ENCODE peak calls at places on chromosomes 16 and 17, in six cellular contexts. T, N, Z, G, Y and S are unnamed samples.
A peak's percentile ranks its signal among the peaks of the same experiment; 100 is the strongest.

GRCh38 chr16:11437069-11437468 is 91.8 kb downstream of the RMI2 start:
- DNase-seq in Y (no peak), Z (no peak), N (no peak), G (no peak), T (no peak), S (no peak)

GRCh38 chr16:70715860-70716357 is 30.1 kb upstream of the MTSS2 start:
- DNase-seq in Y (no peak), G (no peak), N (no peak), Z (no peak), T (no peak), S (no peak)

GRCh38 chr16:9522589-9522988 is 431.1 kb downstream of the HAPSTR1 start:
- DNase-seq in T (no peak), Y (no peak), Z (no peak), N (no peak), G (no peak), S (no peak)

GRCh38 chr16:1072526-1073261 is at the start of gene SSTR5:
- DNase-seq in Y (no peak), T (no peak), G (no peak), N (no peak), Z (no peak), S (no peak)

GRCh38 chr16:50209548-50210265 is 56.6 kb downstream of the TENT4B start:
- DNase-seq in Y (no peak), Z (peak; percentile 42), T (no peak), N (no peak), G (no peak), S (no peak)

GRCh38 chr16:27591837-27592236 is 41.9 kb downstream of the KATNIP start:
- DNase-seq in T (no peak), G (no peak), Z (no peak), Y (no peak), N (no peak), S (no peak)

GRCh38 chr16:11560701-11561439 is 25.8 kb downstream of the LITAF start:
- DNase-seq in T (peak; percentile 79), Z (no peak), N (no peak), Y (peak; percentile 50), G (peak; percentile 58), S (peak; percentile 70)

GRCh38 chr17:17570207-17570797 is 21.2 kb downstream of the PEMT start:
- DNase-seq in G (peak; percentile 49), Z (peak; percentile 54), Y (no peak), N (no peak), T (no peak), S (no peak)

GRCh38 chr16:11916524-11917285 is 949 bp upstream of the GSPT1 start:
- DNase-seq in T (no peak), G (no peak), N (no peak), Y (no peak), Z (peak; percentile 78), S (no peak)

GRCh38 chr17:80795737-80796136 is 195.9 kb upstream of the CHMP6 start:
- DNase-seq in Y (no peak), Z (no peak), G (peak; percentile 61), N (no peak), T (no peak), S (peak; percentile 74)

GRCh38 chr16:87634411-87634810 is 32.1 kb downstream of the JPH3 start:
- DNase-seq in N (no peak), Z (no peak), Y (no peak), G (no peak), T (no peak), S (no peak)

GRCh38 chr16:49856741-49857330 is 924 bp upstream of the ZNF423 start:
- DNase-seq in G (peak; percentile 87), Z (peak; percentile 82), T (no peak), N (peak; percentile 76), Y (peak; percentile 64), S (peak; percentile 92)

GRCh38 chr16:72099377-72099818 is 5.8 kb downstream of the DHX38 start:
- DNase-seq in T (no peak), G (peak; percentile 34), Z (peak; percentile 53), N (no peak), Y (peak; percentile 57), S (no peak)

GRCh38 chr17:73341350-73342056 is 29.7 kb upstream of the CDC42EP4 start:
- DNase-seq in Z (no peak), G (no peak), T (no peak), Y (no peak), N (no peak), S (no peak)

GRCh38 chr16:71540-72341 is 690 bp downstream of the RHBDF1 start:
- DNase-seq in Z (peak; percentile 91), N (peak; percentile 91), G (peak; percentile 81), T (no peak), Y (peak; percentile 86), S (peak; percentile 89)

GRCh38 chr16:78896280-78896679 is 704.3 kb downstream of the MAF start:
- DNase-seq in T (no peak), Z (no peak), G (no peak), N (no peak), Y (no peak), S (no peak)

GRCh38 chr16:53415504-53415903 is 18.8 kb upstream of the RBL2 start:
- DNase-seq in Z (no peak), Y (no peak), N (no peak), G (no peak), T (no peak), S (no peak)

GRCh38 chr16:87855852-87856715 is 13.2 kb downstream of the SLC7A5 start:
- DNase-seq in T (peak; percentile 65), G (peak; percentile 31), Z (peak; percentile 67), N (peak; percentile 50), Y (peak; percentile 34), S (peak; percentile 90)

GRCh38 chr16:83913234-83913633 is 14.3 kb downstream of the MLYCD start:
- DNase-seq in T (no peak), N (no peak), Y (no peak), Z (no peak), G (peak; percentile 85), S (no peak)

GRCh38 chr17:56172517-56172982 is 19.3 kb downstream of the ANKFN1 start:
- DNase-seq in Z (no peak), G (peak; percentile 10), Y (no peak), N (no peak), T (no peak), S (no peak)

GRCh38 chr16:84136331-84137125 is 8.4 kb downstream of the HSDL1 start:
- DNase-seq in Z (no peak), G (no peak), Y (no peak), T (no peak), N (no peak), S (no peak)

GRCh38 chr16:29825145-29826044 is 5.1 kb downstream of the MVP start:
- DNase-seq in N (no peak), T (peak; percentile 53), Z (peak; percentile 70), Y (no peak), G (peak; percentile 52), S (no peak)

GRCh38 chr17:58147930-58148434 is at the start of gene OR4D1:
- DNase-seq in Z (no peak), N (no peak), T (no peak), Y (no peak), G (no peak), S (no peak)

DNA sequence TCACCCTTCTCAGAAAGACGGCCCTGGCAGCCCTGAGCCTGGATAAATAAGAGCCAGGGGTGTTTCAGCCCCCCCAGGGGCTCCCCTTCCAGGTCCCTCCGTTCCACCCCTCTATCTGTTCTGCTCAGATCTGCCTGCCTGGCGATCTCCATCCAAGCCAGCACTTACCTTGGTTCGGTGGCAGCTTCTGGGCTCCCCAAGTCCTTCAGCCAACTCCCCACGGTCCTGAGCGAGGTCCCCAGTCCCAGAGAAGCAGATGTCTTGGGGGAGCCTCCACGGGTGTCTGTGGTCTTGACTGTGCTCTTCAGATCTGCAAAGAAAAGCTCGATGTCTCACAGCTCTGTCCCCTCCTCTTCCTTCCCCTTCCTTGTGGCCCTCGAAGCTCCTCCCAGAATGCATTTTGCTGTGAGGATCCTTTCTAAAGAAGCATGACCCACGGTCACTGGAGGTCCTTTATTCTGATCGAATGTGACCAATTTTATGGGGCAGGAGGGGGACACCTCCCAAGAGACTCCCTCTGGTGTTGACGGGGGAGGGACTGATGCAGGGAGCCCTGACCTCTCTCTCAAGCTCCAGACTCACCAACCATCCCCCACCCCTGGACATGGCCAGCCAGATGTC is at the start of gene PIK3R6:
- DNase-seq in T (no peak), N (no peak), Z (no peak), Y (no peak), G (no peak), S (no peak)
- H3K4me3 ChIP-seq in T (peak within 1 kb of the TSS; percentile 5), N (no peak within 1 kb of the TSS), Z (no peak within 1 kb of the TSS), Y (no peak within 1 kb of the TSS), G (peak within 1 kb of the TSS; percentile 7), S (no peak within 1 kb of the TSS)

DNA sequence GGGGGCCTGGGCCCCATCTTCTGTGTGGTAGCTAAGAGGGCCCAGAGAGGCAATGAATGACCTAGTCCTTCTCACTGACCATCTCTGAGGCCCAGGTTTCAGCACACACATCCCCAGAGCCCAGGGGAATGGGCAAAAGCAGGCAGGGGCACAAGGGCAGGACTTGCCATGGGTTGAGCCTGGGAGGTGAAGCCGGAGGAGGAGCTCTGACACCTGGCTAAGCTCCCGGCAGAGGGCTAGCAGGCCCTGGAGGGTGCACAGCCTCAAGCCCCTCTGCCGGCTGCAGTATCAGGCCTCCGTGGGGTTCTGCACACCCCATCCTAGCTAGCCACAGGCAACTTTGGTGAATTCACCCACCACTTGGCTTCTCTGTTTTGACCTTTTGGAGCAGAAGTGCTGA is 5.3 kb downstream of the SRCIN1 start:
- DNase-seq in Y (no peak), Z (no peak), N (no peak), G (no peak), T (no peak), S (no peak)
- H3K4me1 ChIP-seq in Y (no peaks in the 10 kb centered on the region), Z (no peaks in the 10 kb centered on the region), N (peaks cover 16% of the 10 kb centered on the region), G (no peaks in the 10 kb centered on the region), T (no peaks in the 10 kb centered on the region), S (no peaks in the 10 kb centered on the region)

DNA sequence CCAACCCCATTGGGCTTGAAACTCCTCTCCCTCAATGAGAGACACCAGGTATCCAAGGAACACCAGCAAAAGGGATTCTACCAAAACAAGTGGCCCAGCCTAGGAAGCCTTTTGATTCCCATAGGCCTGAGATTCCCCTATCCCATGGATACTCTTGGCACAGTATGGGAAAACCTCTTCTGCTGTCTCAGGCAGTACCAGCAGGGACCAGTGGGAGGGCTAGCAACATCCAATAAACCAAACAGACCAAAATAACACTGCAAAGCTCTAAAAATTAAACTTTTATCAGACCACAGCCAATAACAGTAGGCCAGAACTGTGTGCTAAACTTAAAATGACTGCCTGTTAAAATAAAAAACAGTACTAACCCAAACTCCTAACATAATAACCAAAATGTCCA is 153.9 kb upstream of the CES5A start:
- DNase-seq in G (no peak), T (no peak), Y (no peak), N (no peak), Z (no peak), S (no peak)
- H3K27ac ChIP-seq in G (no peak overlapping the region), T (no peak overlapping the region), Y (no peak overlapping the region), N (no peak overlapping the region), Z (no peak overlapping the region), S (no peak overlapping the region)

DNA sequence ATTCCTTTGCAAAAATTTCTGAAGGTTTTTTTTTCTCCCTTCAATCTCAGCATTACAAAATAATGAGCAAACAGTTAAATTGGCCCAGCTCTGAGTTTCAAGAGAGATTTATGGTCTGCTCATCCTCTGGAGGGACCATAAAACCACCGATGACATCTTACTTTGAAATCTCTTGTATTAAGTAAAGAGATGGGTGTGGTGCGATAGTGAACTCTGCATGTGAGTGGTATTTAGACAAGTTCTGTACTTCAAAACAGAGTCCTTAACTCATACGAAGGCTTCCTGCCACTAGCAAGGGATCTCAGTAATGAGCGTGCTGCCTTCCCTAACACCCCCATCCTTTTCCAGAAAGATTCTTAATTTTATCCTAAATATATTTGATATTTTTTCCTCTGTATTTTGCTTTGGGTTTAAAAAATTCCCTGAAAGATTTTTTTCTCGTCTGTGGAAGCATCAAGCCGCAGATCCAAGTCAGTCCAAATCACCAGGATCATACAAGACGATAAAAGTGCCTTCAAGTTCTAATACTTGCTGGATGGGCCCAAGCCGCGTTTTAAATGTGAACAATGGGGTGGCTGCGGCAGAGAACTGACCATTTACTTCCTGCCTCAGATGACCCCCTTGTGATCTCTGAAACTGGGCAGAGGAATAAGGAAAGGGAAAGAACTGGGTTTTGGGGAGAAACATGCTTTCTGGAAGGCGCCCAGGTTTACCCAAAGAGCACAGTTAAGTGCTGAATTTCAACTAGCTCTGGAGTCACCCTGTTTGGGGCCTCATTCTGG is 1.9 kb downstream of the FAM20A start:
- DNase-seq in G (no peak), T (no peak), N (no peak), Z (no peak), Y (peak; percentile 62), S (no peak)
- H3K4me3 ChIP-seq in G (peak overlapping the region; percentile 69), T (no peak overlapping the region), N (peak overlapping the region; percentile 54), Z (peak overlapping the region; percentile 36), Y (peak overlapping the region; percentile 36), S (no peak overlapping the region)